ENCODE peak calls at places on chromosome 13, in five cellular contexts. J is renal cortical epithelial cell, E is T-cell, M is colonic mucosa, B is T1000. D is an unnamed sample.

GRCh38 chr13:42377640-42378382 is 105.9 kb downstream of the AKAP11 start:
- DNase-seq in J (no peak), E (no peak), M (no peak), B (no peak), D (no peak)

GRCh38 chr13:110463876-110464510 is 97.5 kb downstream of the RAB20 start:
- DNase-seq in J (no peak), E (no peak), M (no peak), B (no peak), D (no peak)

GRCh38 chr13:97757807-97758206 is 195.7 kb upstream of the IPO5 start:
- DNase-seq in J (no peak), E (no peak), M (no peak), B (no peak), D (no peak)

GRCh38 chr13:63942372-63942771 is 2526.7 kb upstream of the PCDH20 start:
- DNase-seq in J (peak), E (no peak), M (no peak), B (no peak), D (no peak)

GRCh38 chr13:28031220-28031903 is 42.9 kb upstream of the URAD start:
- DNase-seq in J (no peak), E (no peak), M (no peak), B (no peak), D (peak)

GRCh38 chr13:100721885-100722512 is 47.4 kb upstream of the TMTC4 start:
- DNase-seq in J (peak), E (peak), M (peak), B (no peak), D (peak)

GRCh38 chr13:30832845-30833332 is 73.2 kb upstream of the MEDAG start:
- DNase-seq in J (peak), E (no peak), M (peak), B (peak), D (peak)

GRCh38 chr13:39998166-39998565 is 342.7 kb downstream of the COG6 start:
- DNase-seq in J (no peak), E (no peak), M (no peak), B (no peak), D (no peak)

GRCh38 chr13:98504371-98504963 is 72.4 kb downstream of the STK24 start:
- DNase-seq in J (no peak), E (no peak), M (no peak), B (no peak), D (no peak)

GRCh38 chr13:21341637-21342422 is 117.3 kb downstream of the ZDHHC20 start:
- DNase-seq in J (no peak), E (no peak), M (no peak), B (no peak), D (no peak)

GRCh38 chr13:28337196-28338045 is 157.5 kb downstream of the FLT1 start:
- DNase-seq in J (no peak), E (no peak), M (no peak), B (no peak), D (no peak)

GRCh38 chr13:98749501-98749900 is 3.0 kb downstream of the SLC15A1 start:
- DNase-seq in J (no peak), E (no peak), M (no peak), B (no peak), D (no peak)

GRCh38 chr13:75749407-75749806 is 113.3 kb downstream of the LMO7 start:
- DNase-seq in J (peak), E (no peak), M (no peak), B (no peak), D (no peak)

GRCh38 chr13:72390909-72391308 is 336.5 kb downstream of the MZT1 start:
- DNase-seq in J (peak), E (no peak), M (no peak), B (no peak), D (no peak)

GRCh38 chr13:61413572-61413971 is 2.1 kb downstream of the PCDH20 start:
- DNase-seq in J (no peak), E (no peak), M (no peak), B (no peak), D (no peak)

GRCh38 chr13:113114511-113115362 is 7.9 kb upstream of the F10 start:
- DNase-seq in J (no peak), E (no peak), M (no peak), B (no peak), D (no peak)

GRCh38 chr13:23668557-23668956 is 98.3 kb downstream of the TNFRSF19 start:
- DNase-seq in J (no peak), E (no peak), M (no peak), B (no peak), D (no peak)

GRCh38 chr13:19179916-19180315 is 1.7 kb downstream of the TUBA3C start:
- DNase-seq in J (no peak), E (no peak), M (no peak), B (no peak), D (no peak)

GRCh38 chr13:25874907-25875306 is 176.9 kb downstream of the SHISA2 start:
- DNase-seq in J (no peak), E (peak), M (no peak), B (no peak), D (no peak)

GRCh38 chr13:109156181-109156935 is 526.9 kb downstream of the MYO16 start:
- DNase-seq in J (peak), E (no peak), M (no peak), B (no peak), D (no peak)

GRCh38 chr13:26280822-26281221 is 26.9 kb downstream of the CDK8 start:
- DNase-seq in J (peak), E (no peak), M (no peak), B (no peak), D (no peak)

GRCh38 chr13:106357198-106357597 is 178.3 kb downstream of the EFNB2 start:
- DNase-seq in J (no peak), E (no peak), M (no peak), B (no peak), D (no peak)

GRCh38 chr13:20378721-20379120 is 146.6 kb upstream of the GJB6 start:
- DNase-seq in J (no peak), E (no peak), M (no peak), B (no peak), D (no peak)

GRCh38 chr13:109401307-109401706 is 385.1 kb downstream of the IRS2 start:
- DNase-seq in J (no peak), E (no peak), M (no peak), B (no peak), D (no peak)

GRCh38 chr13:106474906-106475305 is 60.6 kb downstream of the EFNB2 start:
- DNase-seq in J (no peak), E (no peak), M (no peak), B (no peak), D (no peak)

GRCh38 chr13:25187596-25187995 is 15.5 kb upstream of the AMER2 start:
- DNase-seq in J (no peak), E (no peak), M (no peak), B (no peak), D (no peak)

GRCh38 chr13:82566864-82567263 is 1315.4 kb downstream of the SLITRK1 start:
- DNase-seq in J (no peak), E (no peak), M (no peak), B (no peak), D (no peak)

GRCh38 chr13:30567072-30567471 is 50.6 kb upstream of the USPL1 start:
- DNase-seq in J (no peak), E (no peak), M (no peak), B (no peak), D (no peak)

GRCh38 chr13:34671136-34671535 is 270.9 kb upstream of the NBEA start:
- DNase-seq in J (no peak), E (no peak), M (no peak), B (no peak), D (no peak)

GRCh38 chr13:52652980-52653303 is 306 bp downstream of the SUGT1 start:
- DNase-seq in J (no peak), E (no peak), M (no peak), B (no peak), D (no peak)

GRCh38 chr13:33577037-33577436 is 240.9 kb upstream of the RFC3 start:
- DNase-seq in J (peak), E (no peak), M (no peak), B (no peak), D (no peak)

GRCh38 chr13:20128459-20128927 is 32.4 kb downstream of the GJA3 start:
- DNase-seq in J (no peak), E (no peak), M (peak), B (no peak), D (no peak)

GRCh38 chr13:99288069-99288468 is 19.1 kb downstream of the GPR183 start:
- DNase-seq in J (peak), E (peak), M (no peak), B (no peak), D (no peak)

D was measured in mucosa of descending colon.